ENCODE peak calls at places on chromosomes 4 and X, in five cellular contexts. C, E, D, X and S are unnamed samples.

GRCh38 chrX:30888526-30889146 is 418 bp downstream of the TAB3 start:
- DNase-seq in C (no peak), E (no peak), D (no peak), X (no peak), S (peak)

GRCh38 chrX:31201503-31201902 is 129.7 kb upstream of the FTHL17 start:
- DNase-seq in C (no peak), E (no peak), D (no peak), X (no peak), S (no peak)

GRCh38 chr4:35525192-35525978 is 718.9 kb downstream of the ARAP2 start:
- DNase-seq in C (no peak), E (no peak), D (no peak), X (no peak), S (no peak)

GRCh38 chr4:64409300-64409699 is at the start of gene TECRL:
- DNase-seq in C (no peak), E (no peak), D (no peak), X (no peak), S (no peak)

GRCh38 chr4:52358855-52359254 is 300.2 kb downstream of the USP46 start:
- DNase-seq in C (no peak), E (no peak), D (no peak), X (no peak), S (no peak)

GRCh38 chrX:139739138-139739537 is 31.2 kb upstream of the MCF2 start:
- DNase-seq in C (no peak), E (peak), D (no peak), X (no peak), S (no peak)

GRCh38 chr4:182384496-182385155 is 141.4 kb downstream of the TENM3 start:
- DNase-seq in C (no peak), E (no peak), D (no peak), X (no peak), S (no peak)

GRCh38 chr4:4228356-4228668 is 1.6 kb upstream of the OTOP1 start:
- DNase-seq in C (no peak), E (no peak), D (no peak), X (no peak), S (no peak)

GRCh38 chr4:129682586-129682985 is 586.6 kb downstream of the C4orf33 start:
- DNase-seq in C (no peak), E (no peak), D (no peak), X (no peak), S (no peak)

GRCh38 chr4:142567199-142567598 is 278.9 kb downstream of the INPP4B start:
- DNase-seq in C (no peak), E (no peak), D (no peak), X (no peak), S (peak)

GRCh38 chr4:3835527-3836040 is 69.4 kb downstream of the ADRA2C start:
- DNase-seq in C (no peak), E (no peak), D (no peak), X (no peak), S (no peak)

GRCh38 chr4:168558587-168558986 is 61.7 kb downstream of the PALLD start:
- DNase-seq in C (no peak), E (no peak), D (no peak), X (no peak), S (no peak)

GRCh38 chrX:116317409-116317808 is 119.0 kb upstream of the SLC6A14 start:
- DNase-seq in C (no peak), E (no peak), D (no peak), X (no peak), S (no peak)

GRCh38 chr4:46491455-46491854 is 101.5 kb upstream of the GABRA2 start:
- DNase-seq in C (no peak), E (no peak), D (no peak), X (no peak), S (no peak)

GRCh38 chr4:7844247-7844991 is 95.2 kb downstream of the AFAP1 start:
- DNase-seq in C (peak), E (no peak), D (peak), X (peak), S (peak)

GRCh38 chr4:149997881-149998421 is 80.3 kb upstream of the DCLK2 start:
- DNase-seq in C (no peak), E (no peak), D (no peak), X (peak), S (no peak)

GRCh38 chrX:128142745-128143144 is 90.5 kb upstream of the ACTRT1 start:
- DNase-seq in C (no peak), E (no peak), D (no peak), X (no peak), S (no peak)

GRCh38 chrX:23792861-23793553 is 10.0 kb downstream of the SAT1 start:
- DNase-seq in C (no peak), E (no peak), D (no peak), X (no peak), S (no peak)

GRCh38 chr4:4455199-4455865 is 68.4 kb downstream of the NSG1 start:
- DNase-seq in C (peak), E (peak), D (no peak), X (no peak), S (no peak)

GRCh38 chr4:142846729-142847606 is 867 bp upstream of the INPP4B start:
- DNase-seq in C (peak), E (no peak), D (no peak), X (peak), S (peak)

GRCh38 chr4:153115322-153116100 is 88.7 kb upstream of the TRIM2 start:
- DNase-seq in C (no peak), E (peak), D (no peak), X (peak), S (no peak)

GRCh38 chr4:138341739-138342415 is 99.7 kb upstream of the SLC7A11 start:
- DNase-seq in C (no peak), E (peak), D (no peak), X (no peak), S (no peak)

GRCh38 chrX:147917700-147918694 is 6.3 kb downstream of the FMR1 start:
- DNase-seq in C (no peak), E (peak), D (no peak), X (no peak), S (no peak)

GRCh38 chr4:62531731-62532130 is 1331.6 kb downstream of the ADGRL3 start:
- DNase-seq in C (no peak), E (no peak), D (no peak), X (no peak), S (peak)

GRCh38 chr4:17981063-17981462 is 40.5 kb downstream of the LCORL start:
- DNase-seq in C (no peak), E (no peak), D (no peak), X (no peak), S (no peak)
- TF ChIP-seq FOXM1 in C (no peak), E (no peak), D (no peak), X (no peak), S (no peak)

GRCh38 chr4:57148831-57149230 is 38.6 kb upstream of the IGFBP7 start:
- DNase-seq in C (no peak), E (no peak), D (no peak), X (no peak), S (no peak)
- TF ChIP-seq FOXM1 in C (no peak), E (no peak), D (no peak), X (no peak), S (no peak)

DNA sequence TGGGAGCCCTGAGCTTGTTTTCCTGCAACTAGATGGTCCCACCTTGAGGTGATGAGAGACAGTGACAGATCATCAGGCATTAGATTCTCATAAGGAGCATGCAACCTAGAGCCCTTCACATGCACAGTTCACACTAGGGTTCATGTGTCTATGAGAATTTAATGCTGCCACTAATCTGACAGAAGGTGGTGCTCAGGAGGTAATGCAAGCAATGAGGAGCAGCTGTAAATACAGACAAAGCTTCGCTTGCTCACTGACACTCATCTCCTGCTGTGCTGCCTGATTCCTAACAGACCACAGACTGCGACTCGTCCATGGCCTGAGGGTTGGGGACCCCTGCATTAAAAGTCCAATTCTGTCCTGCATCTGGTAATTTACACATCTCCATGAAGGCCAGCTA is 141.6 kb downstream of the KCNIP4 start:
- DNase-seq in C (no peak), E (no peak), D (no peak), X (no peak), S (no peak)
- TF ChIP-seq FOXM1 in C (no peak), E (no peak), D (no peak), X (no peak), S (no peak)

GRCh38 chrX:40807384-40807783 is 72.0 kb upstream of the MED14 start:
- DNase-seq in C (no peak), E (no peak), D (no peak), X (no peak), S (no peak)

GRCh38 chrX:40806511-40807220 is 71.3 kb upstream of the MED14 start:
- DNase-seq in C (no peak), E (no peak), D (peak), X (no peak), S (no peak)

GRCh38 chrX:40808203-40808602 is 72.9 kb upstream of the MED14 start:
- DNase-seq in C (no peak), E (no peak), D (no peak), X (no peak), S (no peak)

GRCh38 chrX:40805404-40805803 is 70.1 kb upstream of the MED14 start:
- DNase-seq in C (no peak), E (no peak), D (peak), X (no peak), S (no peak)

GRCh38 chrX:40809210-40809609 is 73.9 kb upstream of the MED14 start:
- DNase-seq in C (no peak), E (no peak), D (no peak), X (no peak), S (no peak)
- TF ChIP-seq FOXM1 in C (no peak), E (no peak), D (no peak), X (no peak), S (no peak)